ENCODE peak calls at places on chromosomes 3 and 15, in eight cellular contexts. J is brain microvascular endothelial cell, A is H1, Q is AG04450, W is foreskin fibroblast, L is cardiac muscle cell, P is A673, S is stomach. Y is an unnamed sample.

GRCh38 chr3:47022540-47023161 is 43.2 kb downstream of the NBEAL2 start:
- DNase-seq in J (no peak), A (no peak), Q (no peak), W (no peak), L (peak), P (no peak), S (peak), Y (no peak)

GRCh38 chr3:15646924-15647511 is 45.5 kb downstream of the BTD start:
- DNase-seq in J (peak), A (no peak), Q (peak), W (peak), L (peak), P (peak), S (no peak), Y (no peak)

GRCh38 chr15:75578206-75578947 is 738 bp downstream of the PTPN9 start:
- DNase-seq in J (no peak), A (no peak), Q (no peak), W (no peak), L (no peak), P (peak), S (peak), Y (peak)

GRCh38 chr15:58627046-58627445 is 122.5 kb downstream of the ADAM10 start:
- DNase-seq in J (no peak), A (no peak), Q (no peak), W (no peak), L (no peak), P (no peak), S (no peak), Y (no peak)

GRCh38 chr15:79035111-79035601 is 55.4 kb downstream of the RASGRF1 start:
- DNase-seq in J (peak), A (no peak), Q (no peak), W (no peak), L (no peak), P (no peak), S (no peak), Y (peak)

GRCh38 chr3:118765636-118766305 is 268.9 kb downstream of the IGSF11 start:
- DNase-seq in J (no peak), A (no peak), Q (no peak), W (no peak), L (no peak), P (no peak), S (no peak), Y (no peak)

GRCh38 chr3:98110191-98110908 is 20.2 kb upstream of the OR5H1 start:
- DNase-seq in J (no peak), A (no peak), Q (no peak), W (no peak), L (no peak), P (peak), S (no peak), Y (peak)

GRCh38 chr3:178277605-178278004 is 258.6 kb upstream of the KCNMB2 start:
- DNase-seq in J (no peak), A (no peak), Q (no peak), W (no peak), L (peak), P (no peak), S (peak), Y (no peak)

GRCh38 chr3:14490255-14490654 is 49.9 kb downstream of the GRIP2 start:
- DNase-seq in J (no peak), A (no peak), Q (no peak), W (no peak), L (no peak), P (no peak), S (no peak), Y (no peak)

GRCh38 chr3:194245975-194246561 is 105.1 kb downstream of the CPN2 start:
- DNase-seq in J (no peak), A (no peak), Q (no peak), W (no peak), L (peak), P (no peak), S (peak), Y (no peak)

GRCh38 chr15:68424754-68425390 is 7.1 kb downstream of the ITGA11 start:
- DNase-seq in J (no peak), A (no peak), Q (no peak), W (no peak), L (no peak), P (no peak), S (no peak), Y (no peak)

GRCh38 chr3:116340680-116341216 is 104.5 kb downstream of the LSAMP start:
- DNase-seq in J (no peak), A (no peak), Q (no peak), W (peak), L (peak), P (no peak), S (no peak), Y (no peak)

GRCh38 chr3:192825191-192825590 is 92.5 kb downstream of the MB21D2 start:
- DNase-seq in J (no peak), A (no peak), Q (no peak), W (no peak), L (peak), P (no peak), S (no peak), Y (no peak)

GRCh38 chr3:5757213-5757804 is 569.8 kb downstream of the EDEM1 start:
- DNase-seq in J (no peak), A (no peak), Q (no peak), W (no peak), L (no peak), P (no peak), S (no peak), Y (no peak)

GRCh38 chr15:80072285-80072684 is 12.8 kb downstream of the ZFAND6 start:
- DNase-seq in J (peak), A (no peak), Q (peak), W (peak), L (peak), P (peak), S (no peak), Y (peak)

GRCh38 chr15:53457479-53457878 is 302.0 kb downstream of the WDR72 start:
- DNase-seq in J (no peak), A (no peak), Q (no peak), W (no peak), L (no peak), P (no peak), S (no peak), Y (no peak)

GRCh38 chr3:31532587-31533168 is at the start of gene STT3B:
- DNase-seq in J (peak), A (peak), Q (peak), W (peak), L (peak), P (peak), S (peak), Y (no peak)

GRCh38 chr15:91936182-91936775 is 82.8 kb downstream of the SLCO3A1 start:
- DNase-seq in J (no peak), A (no peak), Q (no peak), W (no peak), L (no peak), P (no peak), S (no peak), Y (no peak)

GRCh38 chr15:72288291-72288690 is 15.9 kb upstream of the PARP6 start:
- DNase-seq in J (no peak), A (no peak), Q (no peak), W (no peak), L (no peak), P (no peak), S (no peak), Y (no peak)

GRCh38 chr3:131518682-131519081 is 15.9 kb upstream of the MRPL3 start:
- DNase-seq in J (no peak), A (no peak), Q (no peak), W (no peak), L (no peak), P (no peak), S (no peak), Y (peak)

GRCh38 chr3:168998792-168999191 is 664.7 kb downstream of the MECOM start:
- DNase-seq in J (no peak), A (no peak), Q (no peak), W (no peak), L (no peak), P (no peak), S (no peak), Y (no peak)

GRCh38 chr3:114356084-114357009 is 62.5 kb downstream of the TIGIT start:
- DNase-seq in J (no peak), A (peak), Q (no peak), W (no peak), L (no peak), P (peak), S (no peak), Y (peak)

GRCh38 chr3:18098960-18099587 is 326.1 kb downstream of the SATB1 start:
- DNase-seq in J (peak), A (peak), Q (peak), W (peak), L (peak), P (peak), S (no peak), Y (no peak)

GRCh38 chr15:41992151-41992802 is 19.9 kb upstream of the EHD4 start:
- DNase-seq in J (no peak), A (no peak), Q (no peak), W (no peak), L (no peak), P (no peak), S (no peak), Y (no peak)

GRCh38 chr3:48320994-48321393 is 12.5 kb downstream of the SPINK8 start:
- DNase-seq in J (no peak), A (no peak), Q (no peak), W (no peak), L (no peak), P (no peak), S (no peak), Y (no peak)
- TF ChIP-seq CTCF in J (no peak), A (no peak), Q (no peak), W (no peak), L (no peak), P (no peak), S (no peak), Y (no peak)

GRCh38 chr3:54830658-54831057 is 97.2 kb downstream of the LRTM1 start:
- DNase-seq in J (peak), A (peak), Q (no peak), W (no peak), L (peak), P (no peak), S (no peak), Y (peak)

GRCh38 chr3:54827056-54827687 is 100.7 kb downstream of the LRTM1 start:
- DNase-seq in J (no peak), A (no peak), Q (no peak), W (no peak), L (no peak), P (no peak), S (no peak), Y (no peak)

GRCh38 chr3:54827766-54828165 is 100.1 kb downstream of the LRTM1 start:
- DNase-seq in J (no peak), A (no peak), Q (no peak), W (no peak), L (no peak), P (peak), S (no peak), Y (no peak)

GRCh38 chr3:54835701-54836100 is 92.2 kb downstream of the LRTM1 start:
- DNase-seq in J (no peak), A (no peak), Q (no peak), W (no peak), L (no peak), P (no peak), S (no peak), Y (no peak)

GRCh38 chr3:54831091-54831490 is 96.8 kb downstream of the LRTM1 start:
- DNase-seq in J (no peak), A (no peak), Q (no peak), W (no peak), L (no peak), P (no peak), S (no peak), Y (no peak)
- TF ChIP-seq CTCF in J (no peak), A (no peak), Q (no peak), W (no peak), L (no peak), P (no peak), S (no peak), Y (no peak)

DNA sequence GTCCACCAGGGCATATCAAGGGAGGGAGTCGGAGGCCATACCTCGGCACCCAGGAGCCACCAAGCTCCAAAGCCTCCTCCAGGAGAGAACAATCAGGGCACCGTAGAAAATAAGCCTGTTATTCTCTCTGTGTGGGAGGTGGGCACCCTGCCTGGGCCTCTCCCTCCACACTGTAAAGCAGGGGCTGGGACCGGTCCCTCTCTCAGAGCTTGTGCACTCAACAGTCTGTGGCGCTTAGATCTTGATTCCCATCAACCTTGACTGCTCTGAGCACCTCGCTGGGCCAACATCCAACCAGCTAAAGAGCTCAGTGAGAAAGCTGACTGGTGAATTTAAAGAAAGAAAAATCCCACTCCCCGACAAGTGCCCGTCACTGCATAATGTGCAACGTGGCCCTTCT is 53.0 kb downstream of the PCSK6 start:
- DNase-seq in J (no peak), A (no peak), Q (no peak), W (no peak), L (no peak), P (no peak), S (no peak), Y (no peak)
- TF ChIP-seq CTCF in J (no peak), A (no peak), Q (no peak), W (no peak), L (no peak), P (no peak), S (no peak), Y (no peak)

DNA sequence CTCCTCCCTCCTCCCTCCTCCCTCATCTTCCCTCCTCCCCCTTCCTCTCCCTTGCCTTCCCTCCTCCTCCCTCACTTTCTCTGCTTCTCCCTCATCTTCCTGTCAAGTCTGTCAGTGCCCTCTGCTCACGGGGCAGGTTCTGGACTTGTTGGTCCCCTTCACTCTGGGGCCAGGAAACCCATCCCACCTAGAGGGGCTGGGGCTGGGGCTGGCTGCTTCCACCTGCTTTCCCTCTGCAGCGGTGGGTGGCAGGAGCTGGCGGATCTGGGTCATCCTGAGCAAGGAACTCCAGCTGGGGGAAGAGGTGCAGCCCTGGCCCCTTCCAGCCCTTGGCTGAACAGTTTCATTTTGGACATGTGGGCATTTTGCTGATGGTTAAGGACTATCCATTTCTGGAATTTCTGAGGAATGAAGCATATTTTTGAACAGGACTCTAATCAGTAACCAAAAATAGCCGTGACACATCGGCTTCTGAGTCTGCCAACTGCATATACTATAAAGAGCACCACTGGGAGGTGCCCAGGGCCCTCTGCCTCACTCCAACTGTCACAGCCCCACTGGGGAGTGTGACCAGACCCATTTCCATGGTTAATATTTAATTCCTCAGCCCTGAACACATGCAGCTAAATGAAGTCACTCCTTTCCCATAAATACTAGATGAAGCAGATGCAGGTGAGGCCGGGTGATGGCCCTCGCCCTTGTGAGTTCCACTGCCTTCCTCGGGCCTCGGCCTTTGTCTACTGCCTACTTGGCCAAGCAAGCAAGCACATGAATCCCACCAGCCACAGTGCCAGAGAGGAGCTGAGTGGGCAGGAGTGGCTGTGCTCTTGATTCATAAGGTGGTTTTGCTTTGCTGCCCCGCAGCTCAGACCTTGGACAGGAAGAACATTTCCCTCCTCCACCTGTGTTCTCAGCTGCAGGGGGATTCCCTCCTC is 39.8 kb downstream of the CHDH start:
- DNase-seq in J (peak), A (no peak), Q (peak), W (peak), L (peak), P (no peak), S (no peak), Y (no peak)
- TF ChIP-seq CTCF in J (no peak), A (no peak), Q (peak), W (no peak), L (no peak), P (no peak), S (no peak), Y (no peak)